ENCODE peak calls at places on chromosomes 5 and 9, in six cellular contexts. V is psoas muscle, W is colonic mucosa, F is PC-3, E is suprapubic skin, A is tibial nerve. T is an unnamed sample. For H3K4me1, the result is how much of the 10 kb centered on the place peaks cover.

GRCh38 chr9:97809666-97810344 is 43.2 kb upstream of the FOXE1 start:
- DNase-seq in V (no peak), W (no peak), F (no peak), E (no peak), A (no peak), T (no peak)

GRCh38 chr5:32223972-32224608 is 50.0 kb upstream of the GOLPH3 start:
- DNase-seq in V (no peak), W (no peak), F (peak), E (no peak), A (no peak), T (peak)

GRCh38 chr9:89116064-89116817 is 62.4 kb downstream of the SHC3 start:
- DNase-seq in V (no peak), W (no peak), F (no peak), E (no peak), A (no peak), T (no peak)

GRCh38 chr9:34365282-34365681 is 11.4 kb downstream of the MYORG start:
- DNase-seq in V (no peak), W (no peak), F (no peak), E (no peak), A (no peak), T (no peak)

GRCh38 chr9:135137398-135137832 is 49.9 kb downstream of the OLFM1 start:
- DNase-seq in V (no peak), W (no peak), F (no peak), E (no peak), A (no peak), T (no peak)

GRCh38 chr5:6634788-6635430 is 1.7 kb downstream of the SRD5A1 start:
- DNase-seq in V (no peak), W (no peak), F (peak), E (no peak), A (no peak), T (peak)

GRCh38 chr5:120823316-120823715 is 359.2 kb downstream of the PRR16 start:
- DNase-seq in V (no peak), W (no peak), F (no peak), E (no peak), A (no peak), T (no peak)

GRCh38 chr9:129142115-129142514 is 30.9 kb downstream of the PTPA start:
- DNase-seq in V (no peak), W (no peak), F (no peak), E (no peak), A (no peak), T (no peak)

GRCh38 chr5:1273745-1274144 is 21.1 kb downstream of the TERT start:
- DNase-seq in V (no peak), W (no peak), F (no peak), E (no peak), A (no peak), T (no peak)

DNA sequence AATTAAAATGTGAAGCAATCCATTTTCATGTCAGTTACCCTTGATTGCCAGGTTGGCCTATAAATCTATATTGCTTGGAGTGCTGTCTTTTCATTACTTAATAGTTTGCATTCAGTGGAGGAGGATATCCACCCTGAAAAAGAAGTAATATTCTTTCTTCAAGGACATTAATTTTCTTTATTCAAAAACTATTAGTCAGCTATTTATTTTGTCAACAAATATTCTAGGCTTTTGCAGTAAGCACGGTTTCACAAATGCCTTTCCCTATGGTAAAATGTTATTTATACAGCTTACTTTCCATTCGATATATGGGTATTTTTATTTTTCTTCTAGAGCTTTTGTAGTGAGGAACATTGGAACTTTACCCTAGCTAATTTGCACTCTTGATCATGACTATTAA is 1176.9 kb upstream of the NUDT12 start:
- DNase-seq in V (no peak), W (no peak), F (no peak), E (no peak), A (no peak), T (no peak)
- H3K4me1 ChIP-seq in V (under half), W (under half), F (under half), E (under half), A (under half), T (under half)

DNA sequence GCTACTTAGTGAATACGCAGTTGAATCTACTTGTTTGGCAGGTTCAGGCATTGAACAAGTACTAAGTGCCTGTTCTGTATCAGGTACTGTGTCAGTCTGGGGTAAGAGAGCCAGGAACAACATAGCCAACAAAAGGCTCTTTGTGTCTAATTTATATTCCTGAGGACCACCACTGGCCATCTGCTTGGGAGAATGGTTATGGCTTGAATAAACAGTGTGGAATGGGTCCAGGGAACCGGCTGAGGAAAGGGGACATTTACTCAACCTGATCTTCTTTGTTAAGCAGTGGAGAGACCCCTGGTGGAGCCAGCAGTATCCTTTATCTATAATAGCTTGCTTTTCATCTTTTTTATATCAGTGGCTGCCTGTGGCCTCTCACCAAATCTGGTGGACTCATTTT is 38.6 kb downstream of the EXOSC2 start:
- DNase-seq in V (no peak), W (no peak), F (no peak), E (no peak), A (no peak), T (no peak)
- TF ChIP-seq CTCF in V (no peak), W (no peak), F (peak), E (no peak), A (no peak), T (peak)

GRCh38 chr9:87699835-87700234 is 26.1 kb upstream of the CTSL start:
- DNase-seq in V (no peak), W (no peak), F (peak), E (no peak), A (no peak), T (peak)

GRCh38 chr9:87702921-87703320 is 23.0 kb upstream of the CTSL start:
- DNase-seq in V (no peak), W (no peak), F (peak), E (no peak), A (no peak), T (no peak)

GRCh38 chr9:87703636-87704276 is 22.2 kb upstream of the CTSL start:
- DNase-seq in V (no peak), W (no peak), F (peak), E (no peak), A (no peak), T (no peak)

GRCh38 chr9:87701931-87702421 is 23.9 kb upstream of the CTSL start:
- DNase-seq in V (no peak), W (no peak), F (no peak), E (no peak), A (no peak), T (no peak)

GRCh38 chr9:87701491-87701890 is 24.4 kb upstream of the CTSL start:
- DNase-seq in V (no peak), W (no peak), F (no peak), E (no peak), A (no peak), T (no peak)
- H3K27ac ChIP-seq in V (no peak), W (no peak), F (no peak), E (no peak), A (no peak), T (no peak)

DNA sequence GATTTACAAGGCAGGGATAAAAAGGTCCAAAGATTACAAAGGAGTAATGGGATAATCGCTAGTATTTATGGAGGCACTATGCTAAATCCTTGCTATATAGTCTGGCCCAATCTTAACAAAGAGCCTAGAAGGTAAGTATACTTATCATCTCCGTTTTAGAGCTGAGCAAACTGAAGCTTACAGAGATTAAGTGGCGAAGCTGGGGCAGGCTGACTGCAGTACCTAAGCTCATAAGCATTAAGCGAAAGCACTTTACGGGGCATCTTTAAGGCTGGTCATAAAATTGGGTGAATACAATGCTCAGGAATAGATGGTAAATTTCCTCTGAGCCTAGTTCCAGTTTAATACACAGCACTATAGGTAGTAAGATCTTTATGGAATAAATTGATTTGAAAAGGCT is 30.0 kb upstream of the ZNF366 start:
- DNase-seq in V (no peak), W (no peak), F (no peak), E (no peak), A (no peak), T (no peak)
- H3K4me1 ChIP-seq in V (under half), W (under half), F (under half), E (under half), A (under half), T (under half)

DNA sequence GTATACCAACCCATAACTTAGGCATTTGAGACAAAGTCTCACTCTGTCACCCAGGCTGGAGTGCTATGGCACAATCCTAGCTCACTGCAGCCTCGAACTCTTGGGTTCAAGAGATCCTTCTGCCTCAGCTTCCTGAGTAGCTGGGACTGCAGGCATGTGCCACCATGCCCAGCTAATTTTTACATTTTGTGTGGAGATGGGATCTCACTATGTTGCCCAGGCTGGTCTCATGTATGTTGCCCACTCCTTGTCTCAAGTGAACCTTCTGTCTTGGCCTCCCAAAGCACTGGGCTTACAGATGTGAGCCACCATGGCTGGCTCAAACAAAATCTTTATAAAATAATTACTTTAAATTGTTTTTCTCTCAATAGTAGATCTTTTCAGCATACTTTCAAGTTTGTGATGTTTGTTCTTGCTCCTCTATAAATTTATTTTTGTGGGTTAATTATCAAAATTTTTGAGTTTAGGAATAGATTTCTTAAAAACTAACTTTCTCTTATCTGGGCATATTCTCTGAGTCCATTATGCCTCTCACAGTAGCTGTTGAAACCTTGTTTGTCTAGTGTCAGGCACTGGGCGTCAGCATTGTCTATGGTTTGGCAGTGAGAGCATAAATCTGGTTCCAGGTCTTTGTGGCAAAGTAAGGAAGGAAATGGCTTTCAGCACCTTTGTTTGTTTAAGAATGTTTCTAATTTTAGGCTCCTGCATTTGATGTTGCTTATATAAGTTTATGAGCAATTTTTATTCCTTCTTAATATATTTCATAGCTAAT is 38.7 kb downstream of the NLN start:
- DNase-seq in V (no peak), W (peak), F (peak), E (no peak), A (no peak), T (no peak)
- TF ChIP-seq CTCF in V (peak), W (no peak), F (peak), E (no peak), A (no peak), T (peak)

GRCh38 chr5:107469064-107469463 is 201.7 kb downstream of the EFNA5 start:
- DNase-seq in V (no peak), W (no peak), F (no peak), E (no peak), A (no peak), T (no peak)
- H3K27ac ChIP-seq in V (no peak), W (no peak), F (peak), E (peak), A (no peak), T (peak)

T was measured in foreskin keratinocyte.